ENCODE peak calls at places on chromosomes 4 and X, in nine cellular contexts. Y is retinal pigment epithelial cell, P is mesothelial cell of epicardium, T is heart left ventricle, R is endothelial cell, C is endodermal cell, K is A549, S is GM13976, M is tibial nerve. V is an unnamed sample.

GRCh38 chr4:63620271-63620670 is 789.0 kb downstream of the TECRL start:
- DNase-seq in K (no peak), C (no peak), Y (no peak), M (no peak), S (no peak), T (no peak), P (no peak), R (no peak), V (no peak)

GRCh38 chr4:110270492-110271197 is 72.2 kb upstream of the ELOVL6 start:
- DNase-seq in M (no peak), R (no peak), Y (no peak), T (no peak), S (no peak), C (no peak), K (no peak), P (no peak), V (no peak)

GRCh38 chrX:136143714-136144113 is 3.6 kb upstream of the FHL1 start:
- DNase-seq in Y (no peak), C (no peak), S (peak; percentile 20), P (no peak), T (no peak), R (no peak), K (no peak), M (no peak), V (no peak)

GRCh38 chr4:184756399-184756798 is 22.5 kb upstream of the CENPU start:
- DNase-seq in P (no peak), S (no peak), C (no peak), K (no peak), M (no peak), R (no peak), T (no peak), Y (no peak), V (no peak)

GRCh38 chr4:183249854-183250253 is 70.2 kb downstream of the CLDN22 start:
- DNase-seq in P (no peak), R (peak; percentile 35), C (no peak), M (no peak), T (no peak), K (peak; percentile 39), Y (no peak), S (peak; percentile 22), V (no peak)

GRCh38 chr4:132227349-132228165 is 921.5 kb upstream of the PCDH10 start:
- DNase-seq in R (peak; percentile 34), K (peak; percentile 62), Y (no peak), M (no peak), T (no peak), P (peak; percentile 50), S (no peak), C (peak; percentile 93), V (no peak)

GRCh38 chr4:78022517-78022916 is 34.6 kb upstream of the FRAS1 start:
- DNase-seq in P (no peak), K (no peak), T (no peak), Y (no peak), S (no peak), M (no peak), C (no peak), R (no peak), V (no peak)

GRCh38 chrX:24266996-24267395 is 46.9 kb downstream of the SUPT20HL2 start:
- DNase-seq in T (no peak), K (peak; percentile 59), M (no peak), Y (no peak), P (no peak), S (no peak), C (no peak), R (no peak), V (no peak)

GRCh38 chrX:12210921-12211320 is 72.6 kb downstream of the FRMPD4 start:
- DNase-seq in M (no peak), C (no peak), K (peak; percentile 20), P (no peak), Y (no peak), T (no peak), R (no peak), S (no peak), V (no peak)

GRCh38 chr4:145324161-145324560 is 143.8 kb upstream of the OTUD4 start:
- DNase-seq in T (no peak), C (no peak), M (no peak), S (no peak), K (no peak), R (no peak), Y (no peak), P (no peak), V (no peak)

GRCh38 chr4:161564230-161564834 is 599.5 kb downstream of the FSTL5 start:
- DNase-seq in K (peak; percentile 16), C (no peak), R (no peak), P (no peak), T (no peak), M (no peak), Y (no peak), S (no peak), V (no peak)

GRCh38 chrX:108203540-108203939 is 112.0 kb downstream of the ATG4A start:
- DNase-seq in P (no peak), M (no peak), S (no peak), R (no peak), K (no peak), C (no peak), T (no peak), Y (no peak), V (no peak)
- TF ChIP-seq CTCF in P (no peak), M (no peak), S (no peak), R (no peak), K (no peak), C (no peak), T (no peak), Y (no peak), V (no peak)

GRCh38 chr4:39066371-39066770 is 4.3 kb downstream of the KLHL5 start:
- DNase-seq in T (no peak), S (no peak), K (no peak), Y (no peak), P (no peak), M (no peak), R (no peak), C (no peak), V (no peak)

GRCh38 chr4:39056023-39056422 is 6.0 kb upstream of the KLHL5 start:
- DNase-seq in S (no peak), T (no peak), P (no peak), Y (no peak), R (no peak), C (no peak), K (no peak), M (no peak), V (no peak)

GRCh38 chr4:39062094-39062493 is at the start of gene KLHL5:
- DNase-seq in P (no peak), Y (no peak), S (peak; percentile 16), K (no peak), R (no peak), M (no peak), C (no peak), T (no peak), V (no peak)

GRCh38 chr4:39062499-39062898 is 467 bp downstream of the KLHL5 start:
- DNase-seq in M (no peak), C (no peak), K (no peak), R (no peak), S (no peak), Y (no peak), T (no peak), P (no peak), V (no peak)

GRCh38 chr4:39061450-39061849 is 582 bp upstream of the KLHL5 start:
- DNase-seq in S (no peak), C (no peak), Y (no peak), P (no peak), M (no peak), K (no peak), R (no peak), T (no peak), V (no peak)
- TF ChIP-seq CTCF in S (no peak), C (no peak), Y (no peak), P (no peak), M (no peak), K (no peak), R (no peak), T (no peak), V (no peak)

DNA sequence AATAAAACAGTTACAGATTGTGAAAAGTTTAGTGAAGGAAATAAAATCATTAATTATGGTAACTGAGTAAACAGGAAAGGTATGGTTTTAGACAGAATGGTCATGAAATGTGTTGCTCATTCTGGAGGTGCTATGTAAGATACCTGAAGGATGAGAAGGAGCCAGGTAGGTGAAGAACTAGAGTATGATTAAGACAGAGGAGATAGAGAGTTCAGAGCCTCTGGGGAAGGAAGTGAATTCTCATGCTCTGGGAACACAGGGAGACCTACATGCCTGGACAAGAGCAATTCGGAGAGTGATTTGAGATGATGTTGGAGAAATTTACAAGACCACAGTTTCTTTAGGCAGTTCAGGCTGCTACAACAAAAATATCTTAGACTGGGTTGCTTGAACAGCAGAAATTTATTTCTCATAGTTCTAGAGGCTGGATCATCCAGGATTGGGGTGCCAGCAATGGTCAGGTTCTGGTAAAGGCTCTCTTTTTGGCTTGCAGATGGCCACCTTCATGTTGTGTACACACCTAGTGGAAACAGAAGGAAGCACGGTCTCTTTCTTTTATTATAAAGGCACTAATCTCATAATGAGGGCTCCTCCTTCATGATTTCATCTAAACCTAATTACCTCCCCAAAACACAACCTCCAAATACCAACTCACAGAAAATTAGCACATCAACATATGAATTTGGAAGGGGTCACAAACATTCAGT is 1416.1 kb downstream of the PCDH7 start:
- DNase-seq in R (no peak), Y (no peak), M (no peak), K (no peak), S (no peak), T (no peak), C (no peak), P (no peak), V (no peak)
- TF ChIP-seq CTCF in R (peak; percentile 36), Y (no peak), M (no peak), K (no peak), S (no peak), T (no peak), C (peak; percentile 50), P (no peak), V (no peak)

GRCh38 chr4:92090887-92091286 is 212.9 kb upstream of the GRID2 start:
- DNase-seq in Y (no peak), C (no peak), S (no peak), T (no peak), R (no peak), P (no peak), M (no peak), K (no peak), V (no peak)

DNA sequence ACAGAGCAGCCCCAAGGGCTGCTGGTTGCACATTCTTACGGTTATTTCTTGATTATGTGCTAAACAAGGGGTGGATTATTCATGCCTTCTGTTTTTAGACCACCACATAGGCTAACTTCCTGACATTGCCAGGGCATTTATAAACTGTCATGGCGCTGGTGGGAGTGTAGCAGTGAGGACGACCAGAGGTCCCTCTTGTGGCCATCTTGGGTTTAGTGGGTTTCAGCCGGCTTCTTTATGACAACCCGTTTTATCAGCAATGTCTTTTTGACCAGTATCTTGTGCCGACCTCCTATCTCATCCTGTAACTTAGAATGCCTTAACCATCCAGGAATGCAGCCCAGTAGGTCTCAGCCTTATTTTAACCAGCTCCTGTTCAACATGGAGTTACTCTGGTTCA is 212.4 kb upstream of the GRID2 start:
- DNase-seq in S (no peak), P (no peak), C (peak; percentile 80), Y (no peak), M (no peak), K (peak; percentile 30), T (no peak), R (no peak), V (no peak)
- TF ChIP-seq CTCF in S (no peak), P (no peak), C (peak; percentile 82), Y (peak; percentile 12), M (no peak), K (no peak), T (no peak), R (peak; percentile 40), V (no peak)